ENCODE peak calls at places on chromosomes 2 and 18, in four cellular contexts. L is K562, E is GM12878, T is HepG2. R is an unnamed sample.

GRCh38 chr2:46346719-46347118 is 49.5 kb downstream of the EPAS1 start:
- DNase-seq in L (no peak), E (no peak), T (no peak), R (no peak)

GRCh38 chr18:72878561-72878960 is 10.8 kb upstream of the NETO1 start:
- DNase-seq in L (no peak), E (no peak), T (no peak), R (no peak)

GRCh38 chr2:220669324-220669723 is 902.8 kb downstream of the EPHA4 start:
- DNase-seq in L (no peak), E (no peak), T (no peak), R (no peak)

GRCh38 chr2:20618886-20619521 is 31.9 kb downstream of the HS1BP3 start:
- DNase-seq in L (no peak), E (no peak), T (no peak), R (no peak)

GRCh38 chr18:8763611-8764010 is 58.3 kb downstream of the MTCL1 start:
- DNase-seq in L (no peak), E (no peak), T (no peak), R (no peak)

GRCh38 chr18:51301376-51301775 is 103.9 kb upstream of the MEX3C start:
- DNase-seq in L (no peak), E (no peak), T (no peak), R (no peak)

GRCh38 chr2:216829533-216829932 is 30.3 kb downstream of the TNP1 start:
- DNase-seq in L (no peak), E (no peak), T (no peak), R (no peak)

GRCh38 chr18:60446821-60447220 is 74.2 kb upstream of the MC4R start:
- DNase-seq in L (no peak), E (no peak), T (no peak), R (no peak)

GRCh38 chr2:127145255-127145899 is 38.4 kb upstream of the BIN1 start:
- DNase-seq in L (no peak), E (no peak), T (no peak), R (peak)

GRCh38 chr2:172539767-172540166 is 16.1 kb upstream of the PDK1 start:
- DNase-seq in L (no peak), E (no peak), T (no peak), R (no peak)

GRCh38 chr2:182593394-182593707 is 122.7 kb upstream of the DNAJC10 start:
- DNase-seq in L (no peak), E (no peak), T (no peak), R (no peak)

GRCh38 chr18:60411715-60412114 is 39.1 kb upstream of the MC4R start:
- DNase-seq in L (no peak), E (no peak), T (no peak), R (no peak)

GRCh38 chr2:191846787-191847620 is at the start of gene CAVIN2:
- DNase-seq in L (peak), E (peak), T (peak), R (no peak)

GRCh38 chr18:79540161-79540913 is 139.3 kb upstream of the CTDP1 start:
- DNase-seq in L (no peak), E (no peak), T (no peak), R (no peak)

GRCh38 chr2:64108842-64109241 is 35.4 kb downstream of the PELI1 start:
- DNase-seq in L (no peak), E (no peak), T (no peak), R (no peak)

GRCh38 chr2:128786800-128787478 is 468.3 kb upstream of the HS6ST1 start:
- DNase-seq in L (no peak), E (no peak), T (no peak), R (no peak)

GRCh38 chr2:16621348-16621747 is 44.3 kb downstream of the CYRIA start:
- DNase-seq in L (no peak), E (no peak), T (no peak), R (no peak)

GRCh38 chr2:216539791-216540241 is 41.2 kb downstream of the RPL37A start:
- DNase-seq in L (no peak), E (peak), T (no peak), R (no peak)

GRCh38 chr2:224969095-224969494 is 73.2 kb downstream of the DOCK10 start:
- DNase-seq in L (no peak), E (no peak), T (no peak), R (no peak)

GRCh38 chr2:85716346-85716880 is 22.3 kb downstream of the GNLY start:
- DNase-seq in L (no peak), E (no peak), T (no peak), R (no peak)

GRCh38 chr2:135615404-135615803 is 84.1 kb downstream of the R3HDM1 start:
- DNase-seq in L (no peak), E (peak), T (no peak), R (no peak)

GRCh38 chr2:99609851-99610381 is 120.1 kb upstream of the REV1 start:
- DNase-seq in L (peak), E (no peak), T (no peak), R (no peak)

GRCh38 chr2:42243297-42243696 is 74.1 kb downstream of the EML4 start:
- DNase-seq in L (no peak), E (no peak), T (no peak), R (no peak)

GRCh38 chr2:219314804-219315468 is 5.7 kb upstream of the PTPRN start:
- DNase-seq in L (no peak), E (no peak), T (no peak), R (no peak)

GRCh38 chr18:12750076-12750707 is 47.4 kb downstream of the PSMG2 start:
- DNase-seq in L (no peak), E (peak), T (no peak), R (no peak)

DNA sequence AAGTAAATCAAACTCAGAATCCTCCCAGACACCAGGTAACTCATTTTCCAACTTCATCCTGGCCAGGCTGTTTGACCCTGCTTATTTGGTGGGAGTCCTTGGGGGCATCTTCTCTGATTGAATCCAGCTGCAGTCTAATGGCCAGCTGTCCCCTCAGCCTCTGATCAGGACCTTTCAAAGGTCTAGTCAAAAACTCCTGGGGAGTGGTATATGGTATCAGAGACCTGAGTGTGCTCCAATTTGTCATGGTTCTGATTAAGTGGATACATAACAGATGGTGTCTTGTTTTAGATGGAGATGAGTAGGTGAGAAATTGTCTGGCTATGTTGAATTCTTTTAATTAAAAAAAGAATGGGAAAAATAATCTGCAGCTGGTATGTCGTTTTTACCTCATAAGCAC is 842.6 kb upstream of the ACVR2A start:
- DNase-seq in L (no peak), E (no peak), T (no peak), R (no peak)
- TF ChIP-seq BRCA1 in L (no peak), E (no peak), T (no peak), R (no peak)

GRCh38 chr18:48217306-48218250 is 191.6 kb downstream of the ZBTB7C start:
- DNase-seq in L (no peak), E (no peak), T (no peak), R (no peak)
- TF ChIP-seq BRCA1 in L (no peak), E (no peak), T (no peak), R (no peak)

DNA sequence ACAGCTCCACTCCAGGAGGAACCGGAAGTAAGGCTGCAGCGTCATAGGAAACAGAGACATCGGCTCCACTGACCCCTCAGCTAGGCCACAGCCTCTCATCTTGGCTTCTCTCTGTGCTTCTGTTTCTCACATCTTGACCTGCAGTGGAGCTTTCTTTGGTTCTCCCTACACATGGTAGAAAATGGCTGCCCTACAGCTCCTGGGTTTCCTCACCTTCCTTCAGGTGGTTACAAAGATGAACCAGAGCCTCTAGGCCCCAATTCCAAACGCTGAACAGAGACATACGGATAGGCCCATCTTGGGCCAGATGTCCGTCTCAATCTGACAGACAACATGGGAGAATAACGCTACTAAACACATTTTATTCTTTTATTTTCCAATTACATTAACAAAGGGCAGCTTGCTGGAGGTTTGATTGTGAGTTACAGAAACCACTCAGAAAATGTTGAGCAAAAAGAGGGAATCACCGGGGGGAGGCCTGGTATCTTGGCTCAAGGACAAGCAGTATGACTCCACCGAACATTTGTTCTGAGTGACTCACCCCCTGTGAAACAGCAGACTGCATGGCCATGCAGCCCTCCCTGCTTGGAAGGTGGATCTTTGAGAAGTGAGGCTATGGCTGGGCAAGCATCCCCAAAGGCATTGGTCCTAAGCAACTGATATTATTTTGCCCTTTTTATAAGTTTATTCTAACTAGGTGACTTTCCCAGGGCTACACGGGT is 303.5 kb downstream of the CDCA7 start:
- DNase-seq in L (no peak), E (no peak), T (peak), R (no peak)
- TF ChIP-seq BRCA1 in L (no peak), E (no peak), T (no peak), R (no peak)

GRCh38 chr2:210548031-210548430 is 8.4 kb upstream of the CPS1 start:
- DNase-seq in L (no peak), E (no peak), T (no peak), R (no peak)

GRCh38 chr2:210546424-210547223 is 9.8 kb upstream of the CPS1 start:
- DNase-seq in L (no peak), E (no peak), T (no peak), R (no peak)

GRCh38 chr2:210553371-210553770 is 3.0 kb upstream of the CPS1 start:
- DNase-seq in L (no peak), E (no peak), T (peak), R (no peak)

GRCh38 chr2:210544839-210545238 is 11.6 kb upstream of the CPS1 start:
- DNase-seq in L (no peak), E (no peak), T (no peak), R (no peak)

DNA sequence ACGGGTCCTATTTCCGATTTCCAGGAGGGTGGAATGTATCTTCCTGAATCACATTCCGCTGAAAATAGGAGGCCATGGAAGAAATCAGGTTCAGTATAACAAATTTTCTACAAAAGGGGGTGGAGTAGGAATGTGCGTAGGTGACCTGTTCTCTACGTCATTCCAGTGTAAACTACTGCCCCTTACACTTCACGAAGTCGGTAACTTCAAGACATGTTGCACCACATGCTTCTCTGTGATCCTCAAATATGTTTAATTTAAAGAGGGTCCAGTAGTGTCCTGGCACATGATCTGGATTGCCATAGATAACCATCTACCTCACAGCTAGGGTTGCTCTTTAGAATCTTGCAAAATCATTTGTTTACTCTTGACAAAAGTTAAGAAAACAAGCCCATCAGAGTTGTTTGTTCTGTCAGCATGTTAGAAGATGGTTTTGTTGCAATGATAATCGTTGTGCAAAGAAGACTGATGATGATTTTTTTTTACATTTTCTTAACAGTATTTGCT is 7.5 kb upstream of the CPS1 start:
- DNase-seq in L (no peak), E (no peak), T (peak), R (no peak)
- TF ChIP-seq BRCA1 in L (no peak), E (no peak), T (no peak), R (no peak)

DNA sequence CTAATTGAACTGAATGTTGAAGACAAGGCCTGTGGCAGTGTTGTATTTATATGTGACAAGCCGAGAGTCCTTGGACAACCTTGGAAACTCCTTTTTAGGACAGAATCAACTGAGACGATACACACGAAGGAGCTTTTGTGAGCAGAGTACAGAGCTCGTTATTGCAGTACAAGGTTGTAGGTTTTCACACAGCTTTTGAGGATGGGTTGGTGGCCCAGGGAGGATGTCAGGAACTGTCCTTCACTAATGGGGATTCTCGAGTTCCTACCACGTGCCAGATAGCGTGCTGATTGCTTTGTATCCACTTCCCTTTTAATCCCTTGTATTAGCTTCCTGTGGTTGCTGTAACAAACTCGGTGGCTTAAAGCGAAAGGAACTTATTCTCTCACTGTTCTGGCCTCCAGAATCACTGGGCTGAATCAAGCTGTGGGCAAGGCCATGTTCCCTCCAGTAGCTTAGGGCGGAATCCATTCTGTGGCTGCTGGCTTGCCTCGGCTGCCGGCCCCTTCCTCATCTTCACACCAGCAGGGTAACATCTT is 20.2 kb downstream of the INPP4A start:
- DNase-seq in L (no peak), E (peak), T (no peak), R (no peak)
- TF ChIP-seq BRCA1 in L (no peak), E (no peak), T (no peak), R (no peak)

R was measured in H1.